ENCODE peak calls at places on chromosomes 13 and 19, in ten cellular contexts. One of them, this sample, is unnamed.
A peak's percentile ranks its signal among the peaks of the same experiment; 100 is the strongest.

GRCh38 chr19:6264077-6264445 is 15.7 kb downstream of the MLLT1 start:
- DNase-seq in H54: no peak
- DNase-seq in brain microvascular endothelial cell: no peak
- DNase-seq in NCI-H187: no peak
- DNase-seq in M059J: no peak
- DNase-seq in activated CD4-positive, alpha-beta T cell treated with anti-CD3 and anti-CD28 coated beads, Interleukin-2, amount 50 U/mL, for 24 hours: no peak
- DNase-seq in GM04504: no peak
- DNase-seq in ecto neural progenitor cell: no peak
- DNase-seq in progenitor cell of endocrine pancreas: no peak
- DNase-seq in GM13976: no peak
- DNase-seq in this sample: no peak

GRCh38 chr19:49871349-49871985 is 4.1 kb upstream of the PNKP start:
- DNase-seq in ecto neural progenitor cell: no peak
- DNase-seq in brain microvascular endothelial cell: no peak
- DNase-seq in NCI-H187: no peak
- DNase-seq in GM04504: no peak
- DNase-seq in M059J: peak; percentile 27
- DNase-seq in activated CD4-positive, alpha-beta T cell treated with anti-CD3 and anti-CD28 coated beads, Interleukin-2, amount 50 U/mL, for 24 hours: no peak
- DNase-seq in GM13976: no peak
- DNase-seq in H54: no peak
- DNase-seq in progenitor cell of endocrine pancreas: no peak
- DNase-seq in this sample: no peak

GRCh38 chr13:52926971-52927370 is 78.5 kb upstream of the PCDH8 start:
- DNase-seq in ecto neural progenitor cell: no peak
- DNase-seq in GM13976: no peak
- DNase-seq in H54: no peak
- DNase-seq in brain microvascular endothelial cell: no peak
- DNase-seq in activated CD4-positive, alpha-beta T cell treated with anti-CD3 and anti-CD28 coated beads, Interleukin-2, amount 50 U/mL, for 24 hours: no peak
- DNase-seq in GM04504: no peak
- DNase-seq in M059J: no peak
- DNase-seq in progenitor cell of endocrine pancreas: no peak
- DNase-seq in NCI-H187: no peak
- DNase-seq in this sample: no peak

GRCh38 chr13:79874396-79875360 is 393.7 kb downstream of the NDFIP2 start:
- DNase-seq in brain microvascular endothelial cell: no peak
- DNase-seq in GM04504: no peak
- DNase-seq in ecto neural progenitor cell: no peak
- DNase-seq in NCI-H187: no peak
- DNase-seq in H54: no peak
- DNase-seq in activated CD4-positive, alpha-beta T cell treated with anti-CD3 and anti-CD28 coated beads, Interleukin-2, amount 50 U/mL, for 24 hours: no peak
- DNase-seq in progenitor cell of endocrine pancreas: no peak
- DNase-seq in M059J: no peak
- DNase-seq in GM13976: no peak
- DNase-seq in this sample: no peak

GRCh38 chr19:33048806-33049676 is 15.6 kb downstream of the RHPN2 start:
- DNase-seq in progenitor cell of endocrine pancreas: no peak
- DNase-seq in NCI-H187: no peak
- DNase-seq in GM13976: no peak
- DNase-seq in H54: no peak
- DNase-seq in M059J: peak; percentile 40
- DNase-seq in ecto neural progenitor cell: no peak
- DNase-seq in activated CD4-positive, alpha-beta T cell treated with anti-CD3 and anti-CD28 coated beads, Interleukin-2, amount 50 U/mL, for 24 hours: no peak
- DNase-seq in GM04504: no peak
- DNase-seq in brain microvascular endothelial cell: no peak
- DNase-seq in this sample: no peak

GRCh38 chr19:18006895-18007604 is 920 bp upstream of the ARRDC2 start:
- DNase-seq in ecto neural progenitor cell: peak; percentile 89
- DNase-seq in GM13976: peak; percentile 89
- DNase-seq in activated CD4-positive, alpha-beta T cell treated with anti-CD3 and anti-CD28 coated beads, Interleukin-2, amount 50 U/mL, for 24 hours: peak; percentile 65
- DNase-seq in H54: peak; percentile 95
- DNase-seq in progenitor cell of endocrine pancreas: peak; percentile 75
- DNase-seq in M059J: peak; percentile 78
- DNase-seq in brain microvascular endothelial cell: peak; percentile 64
- DNase-seq in NCI-H187: no peak
- DNase-seq in GM04504: peak; percentile 41
- DNase-seq in this sample: peak; percentile 84

GRCh38 chr13:60591348-60591747 is 194.3 kb downstream of the TDRD3 start:
- DNase-seq in ecto neural progenitor cell: no peak
- DNase-seq in GM13976: peak; percentile 25
- DNase-seq in GM04504: peak; percentile 58
- DNase-seq in NCI-H187: no peak
- DNase-seq in M059J: peak; percentile 91
- DNase-seq in activated CD4-positive, alpha-beta T cell treated with anti-CD3 and anti-CD28 coated beads, Interleukin-2, amount 50 U/mL, for 24 hours: no peak
- DNase-seq in H54: peak; percentile 12
- DNase-seq in progenitor cell of endocrine pancreas: no peak
- DNase-seq in brain microvascular endothelial cell: peak; percentile 13
- DNase-seq in this sample: no peak

GRCh38 chr19:42176649-42176989 is 40.9 kb downstream of the DEDD2 start:
- DNase-seq in progenitor cell of endocrine pancreas: no peak
- DNase-seq in brain microvascular endothelial cell: no peak
- DNase-seq in ecto neural progenitor cell: no peak
- DNase-seq in GM04504: no peak
- DNase-seq in GM13976: peak; percentile 52
- DNase-seq in M059J: no peak
- DNase-seq in NCI-H187: peak; percentile 94
- DNase-seq in activated CD4-positive, alpha-beta T cell treated with anti-CD3 and anti-CD28 coated beads, Interleukin-2, amount 50 U/mL, for 24 hours: no peak
- DNase-seq in H54: no peak
- DNase-seq in this sample: no peak

GRCh38 chr13:47932953-47933687 is 68.0 kb downstream of the SUCLA2 start:
- DNase-seq in GM13976: no peak
- DNase-seq in M059J: no peak
- DNase-seq in progenitor cell of endocrine pancreas: no peak
- DNase-seq in GM04504: no peak
- DNase-seq in H54: no peak
- DNase-seq in brain microvascular endothelial cell: no peak
- DNase-seq in NCI-H187: no peak
- DNase-seq in ecto neural progenitor cell: no peak
- DNase-seq in activated CD4-positive, alpha-beta T cell treated with anti-CD3 and anti-CD28 coated beads, Interleukin-2, amount 50 U/mL, for 24 hours: no peak
- DNase-seq in this sample: no peak

GRCh38 chr13:27379694-27380596 is 44.5 kb upstream of the GTF3A start:
- DNase-seq in activated CD4-positive, alpha-beta T cell treated with anti-CD3 and anti-CD28 coated beads, Interleukin-2, amount 50 U/mL, for 24 hours: peak; percentile 17
- DNase-seq in M059J: peak; percentile 72
- DNase-seq in ecto neural progenitor cell: peak; percentile 86
- DNase-seq in GM04504: peak; percentile 39
- DNase-seq in brain microvascular endothelial cell: peak; percentile 59
- DNase-seq in GM13976: peak; percentile 75
- DNase-seq in H54: peak; percentile 54
- DNase-seq in NCI-H187: peak; percentile 38
- DNase-seq in progenitor cell of endocrine pancreas: peak; percentile 74
- DNase-seq in this sample: peak; percentile 23

GRCh38 chr19:2055871-2056809 is 5.1 kb upstream of the MKNK2 start:
- DNase-seq in GM04504: peak; percentile 71
- DNase-seq in brain microvascular endothelial cell: no peak
- DNase-seq in activated CD4-positive, alpha-beta T cell treated with anti-CD3 and anti-CD28 coated beads, Interleukin-2, amount 50 U/mL, for 24 hours: no peak
- DNase-seq in NCI-H187: no peak
- DNase-seq in GM13976: no peak
- DNase-seq in M059J: peak; percentile 71
- DNase-seq in progenitor cell of endocrine pancreas: no peak
- DNase-seq in ecto neural progenitor cell: peak; percentile 60
- DNase-seq in H54: no peak
- DNase-seq in this sample: peak; percentile 66

GRCh38 chr19:34096020-34096915 is 76.0 kb upstream of the LSM14A start:
- DNase-seq in GM13976: peak; percentile 46
- DNase-seq in M059J: peak; percentile 71
- DNase-seq in brain microvascular endothelial cell: peak; percentile 28
- DNase-seq in H54: peak; percentile 50
- DNase-seq in NCI-H187: no peak
- DNase-seq in activated CD4-positive, alpha-beta T cell treated with anti-CD3 and anti-CD28 coated beads, Interleukin-2, amount 50 U/mL, for 24 hours: no peak
- DNase-seq in GM04504: no peak
- DNase-seq in ecto neural progenitor cell: peak; percentile 48
- DNase-seq in progenitor cell of endocrine pancreas: no peak
- DNase-seq in this sample: no peak

GRCh38 chr19:53870485-53870844 is 2.8 kb downstream of the MYADM start:
- DNase-seq in M059J: peak; percentile 52
- DNase-seq in progenitor cell of endocrine pancreas: no peak
- DNase-seq in H54: no peak
- DNase-seq in brain microvascular endothelial cell: no peak
- DNase-seq in activated CD4-positive, alpha-beta T cell treated with anti-CD3 and anti-CD28 coated beads, Interleukin-2, amount 50 U/mL, for 24 hours: no peak
- DNase-seq in NCI-H187: no peak
- DNase-seq in ecto neural progenitor cell: peak; percentile 62
- DNase-seq in GM13976: no peak
- DNase-seq in GM04504: no peak
- DNase-seq in this sample: no peak

GRCh38 chr13:30607908-30608307 is 9.8 kb upstream of the USPL1 start:
- DNase-seq in H54: no peak
- DNase-seq in ecto neural progenitor cell: no peak
- DNase-seq in M059J: no peak
- DNase-seq in brain microvascular endothelial cell: no peak
- DNase-seq in activated CD4-positive, alpha-beta T cell treated with anti-CD3 and anti-CD28 coated beads, Interleukin-2, amount 50 U/mL, for 24 hours: peak; percentile 12
- DNase-seq in NCI-H187: peak; percentile 47
- DNase-seq in GM13976: peak; percentile 83
- DNase-seq in progenitor cell of endocrine pancreas: no peak
- DNase-seq in GM04504: no peak
- DNase-seq in this sample: no peak

GRCh38 chr13:89457977-89458376 is 1786.8 kb downstream of the SLITRK5 start:
- DNase-seq in progenitor cell of endocrine pancreas: no peak
- DNase-seq in activated CD4-positive, alpha-beta T cell treated with anti-CD3 and anti-CD28 coated beads, Interleukin-2, amount 50 U/mL, for 24 hours: no peak
- DNase-seq in brain microvascular endothelial cell: peak; percentile 23
- DNase-seq in NCI-H187: no peak
- DNase-seq in ecto neural progenitor cell: no peak
- DNase-seq in H54: peak; percentile 4
- DNase-seq in M059J: peak; percentile 26
- DNase-seq in GM04504: no peak
- DNase-seq in GM13976: no peak
- DNase-seq in this sample: no peak

GRCh38 chr19:41437944-41438574 is 1.7 kb downstream of the DMAC2 start:
- DNase-seq in ecto neural progenitor cell: no peak
- DNase-seq in activated CD4-positive, alpha-beta T cell treated with anti-CD3 and anti-CD28 coated beads, Interleukin-2, amount 50 U/mL, for 24 hours: no peak
- DNase-seq in NCI-H187: no peak
- DNase-seq in progenitor cell of endocrine pancreas: no peak
- DNase-seq in M059J: no peak
- DNase-seq in GM04504: no peak
- DNase-seq in GM13976: peak; percentile 11
- DNase-seq in brain microvascular endothelial cell: no peak
- DNase-seq in H54: no peak
- DNase-seq in this sample: no peak

GRCh38 chr13:44437356-44438233 is 64.0 kb downstream of the SERP2 start:
- DNase-seq in GM13976: peak; percentile 46
- DNase-seq in NCI-H187: no peak
- DNase-seq in activated CD4-positive, alpha-beta T cell treated with anti-CD3 and anti-CD28 coated beads, Interleukin-2, amount 50 U/mL, for 24 hours: no peak
- DNase-seq in brain microvascular endothelial cell: no peak
- DNase-seq in M059J: peak; percentile 48
- DNase-seq in GM04504: no peak
- DNase-seq in progenitor cell of endocrine pancreas: no peak
- DNase-seq in H54: no peak
- DNase-seq in ecto neural progenitor cell: no peak
- DNase-seq in this sample: no peak

GRCh38 chr13:73365240-73365639 is 306.4 kb downstream of the KLF5 start:
- DNase-seq in ecto neural progenitor cell: no peak
- DNase-seq in brain microvascular endothelial cell: no peak
- DNase-seq in H54: no peak
- DNase-seq in GM04504: no peak
- DNase-seq in activated CD4-positive, alpha-beta T cell treated with anti-CD3 and anti-CD28 coated beads, Interleukin-2, amount 50 U/mL, for 24 hours: no peak
- DNase-seq in NCI-H187: peak; percentile 84
- DNase-seq in GM13976: no peak
- DNase-seq in progenitor cell of endocrine pancreas: no peak
- DNase-seq in M059J: no peak
- DNase-seq in this sample: no peak

GRCh38 chr13:79859756-79860155 is 378.8 kb downstream of the NDFIP2 start:
- DNase-seq in NCI-H187: no peak
- DNase-seq in brain microvascular endothelial cell: no peak
- DNase-seq in H54: no peak
- DNase-seq in progenitor cell of endocrine pancreas: no peak
- DNase-seq in activated CD4-positive, alpha-beta T cell treated with anti-CD3 and anti-CD28 coated beads, Interleukin-2, amount 50 U/mL, for 24 hours: no peak
- DNase-seq in GM13976: no peak
- DNase-seq in ecto neural progenitor cell: no peak
- DNase-seq in GM04504: no peak
- DNase-seq in M059J: no peak
- DNase-seq in this sample: no peak

GRCh38 chr13:25171517-25172302 is at the start of gene AMER2:
- DNase-seq in NCI-H187: no peak
- DNase-seq in ecto neural progenitor cell: peak; percentile 83
- DNase-seq in brain microvascular endothelial cell: no peak
- DNase-seq in GM04504: peak; percentile 2
- DNase-seq in H54: no peak
- DNase-seq in GM13976: peak; percentile 62
- DNase-seq in M059J: peak; percentile 1
- DNase-seq in progenitor cell of endocrine pancreas: peak; percentile 34
- DNase-seq in activated CD4-positive, alpha-beta T cell treated with anti-CD3 and anti-CD28 coated beads, Interleukin-2, amount 50 U/mL, for 24 hours: no peak
- DNase-seq in this sample: no peak

GRCh38 chr19:6393982-6394412 is 1.0 kb upstream of the GTF2F1 start:
- DNase-seq in NCI-H187: peak; percentile 26
- DNase-seq in H54: no peak
- DNase-seq in M059J: no peak
- DNase-seq in activated CD4-positive, alpha-beta T cell treated with anti-CD3 and anti-CD28 coated beads, Interleukin-2, amount 50 U/mL, for 24 hours: peak; percentile 56
- DNase-seq in brain microvascular endothelial cell: no peak
- DNase-seq in GM04504: no peak
- DNase-seq in progenitor cell of endocrine pancreas: no peak
- DNase-seq in ecto neural progenitor cell: no peak
- DNase-seq in GM13976: no peak
- DNase-seq in this sample: no peak

GRCh38 chr19:406999-407491 is 1.9 kb downstream of the C2CD4C start:
- DNase-seq in NCI-H187: no peak
- DNase-seq in H54: no peak
- DNase-seq in GM04504: no peak
- DNase-seq in brain microvascular endothelial cell: no peak
- DNase-seq in M059J: no peak
- DNase-seq in GM13976: no peak
- DNase-seq in progenitor cell of endocrine pancreas: no peak
- DNase-seq in activated CD4-positive, alpha-beta T cell treated with anti-CD3 and anti-CD28 coated beads, Interleukin-2, amount 50 U/mL, for 24 hours: no peak
- DNase-seq in ecto neural progenitor cell: no peak
- DNase-seq in this sample: no peak

This sample was measured in tibial nerve.